ENCODE peak calls at places on chromosomes 3 and 15, in nine cellular contexts. V is frontal cortex; R is CD4-positive, alpha-beta T cell; Y is nephron progenitor cell; H is NCI-H1092; J is nucleus accumbens; Q is HuH-7.5; Z is fibroblast of the conjunctiva; P is substantia nigra. A is an unnamed sample.

GRCh38 chr15:25801586-25802284 is 61.4 kb downstream of the ATP10A start:
- DNase-seq in V (no peak), R (no peak), Y (no peak), H (no peak), J (no peak), Q (no peak), Z (no peak), P (no peak), A (peak; percentile 35)

GRCh38 chr3:197376020-197376419 is 77.6 kb upstream of the DLG1 start:
- DNase-seq in V (peak; percentile 0), R (no peak), Y (no peak), H (no peak), J (no peak), Q (no peak), Z (no peak), P (no peak), A (no peak)

GRCh38 chr15:90004671-90005070 is 3.5 kb downstream of the ZNF710 start:
- DNase-seq in V (peak; percentile 34), R (no peak), Y (no peak), H (no peak), J (no peak), Q (no peak), Z (peak; percentile 78), P (no peak), A (no peak)

GRCh38 chr3:126540342-126540849 is 16.4 kb downstream of the CHST13 start:
- DNase-seq in V (no peak), R (no peak), Y (no peak), H (no peak), J (no peak), Q (no peak), Z (peak; percentile 82), P (no peak), A (no peak)

GRCh38 chr3:14130707-14131106 is 5.9 kb downstream of the TMEM43 start:
- DNase-seq in V (no peak), R (no peak), Y (no peak), H (no peak), J (no peak), Q (no peak), Z (no peak), P (no peak), A (no peak)

GRCh38 chr3:143152043-143152442 is 32.5 kb downstream of the CHST2 start:
- DNase-seq in V (no peak), R (no peak), Y (no peak), H (no peak), J (no peak), Q (no peak), Z (no peak), P (no peak), A (no peak)

GRCh38 chr3:195790891-195791290 is 20.8 kb downstream of the MUC4 start:
- DNase-seq in V (no peak), R (no peak), Y (no peak), H (no peak), J (no peak), Q (no peak), Z (no peak), P (no peak), A (no peak)

GRCh38 chr3:24502690-24503089 is 8.0 kb upstream of the THRB start:
- DNase-seq in V (no peak), R (no peak), Y (no peak), H (no peak), J (no peak), Q (no peak), Z (no peak), P (no peak), A (no peak)

GRCh38 chr3:148532774-148533173 is 164.9 kb upstream of the AGTR1 start:
- DNase-seq in V (no peak), R (no peak), Y (no peak), H (no peak), J (no peak), Q (no peak), Z (no peak), P (no peak), A (no peak)

GRCh38 chr3:182248349-182248880 is 536.7 kb downstream of the SOX2 start:
- DNase-seq in V (no peak), R (no peak), Y (no peak), H (no peak), J (no peak), Q (no peak), Z (no peak), P (no peak), A (no peak)

GRCh38 chr15:50890751-50891150 is 17.7 kb upstream of the AP4E1 start:
- DNase-seq in V (no peak), R (no peak), Y (no peak), H (no peak), J (no peak), Q (no peak), Z (no peak), P (no peak), A (no peak)

GRCh38 chr15:66452971-66453580 is 44.5 kb downstream of the SNAPC5 start:
- DNase-seq in V (no peak), R (no peak), Y (no peak), H (no peak), J (no peak), Q (no peak), Z (no peak), P (no peak), A (no peak)

GRCh38 chr3:150090006-150090405 is 119.3 kb upstream of the PFN2 start:
- DNase-seq in V (no peak), R (no peak), Y (no peak), H (no peak), J (no peak), Q (no peak), Z (no peak), P (no peak), A (no peak)

A was measured in hippocampal formation.